ENCODE peak calls at places on chromosomes 3 and 15, in five cellular contexts. Y, D, W, F and P are unnamed samples.

GRCh38 chr3:114553949-114554593 is 260.2 kb downstream of the TIGIT start:
- DNase-seq in Y (no peak), D (no peak), W (no peak), F (no peak), P (no peak)

GRCh38 chr15:76994971-76995945 is at the start of gene PSTPIP1:
- DNase-seq in Y (peak; percentile 72), D (peak; percentile 73), W (no peak), F (peak; percentile 59), P (peak; percentile 92)

GRCh38 chr3:179716811-179717210 is 64.0 kb downstream of the USP13 start:
- DNase-seq in Y (no peak), D (no peak), W (no peak), F (no peak), P (no peak)

GRCh38 chr3:42301446-42302175 is 35.6 kb upstream of the CCK start:
- DNase-seq in Y (no peak), D (no peak), W (no peak), F (no peak), P (no peak)

GRCh38 chr3:46406786-46407611 is at the start of the genes CCR5AS and CCRL2:
- DNase-seq in Y (peak; percentile 12), D (peak; percentile 17), W (peak; percentile 55), F (peak; percentile 39), P (peak; percentile 89)

GRCh38 chr15:53716909-53717878 is 42.3 kb downstream of the WDR72 start:
- DNase-seq in Y (no peak), D (no peak), W (no peak), F (no peak), P (no peak)

GRCh38 chr15:79950247-79950646 is 20.7 kb downstream of the BCL2A1 start:
- DNase-seq in Y (no peak), D (no peak), W (no peak), F (no peak), P (no peak)

GRCh38 chr15:99014803-99015676 is 7.4 kb upstream of the PGPEP1L start:
- DNase-seq in Y (peak; percentile 13), D (no peak), W (peak; percentile 84), F (peak; percentile 17), P (peak; percentile 67)

GRCh38 chr3:14606663-14607339 is 44.8 kb upstream of the CCDC174 start:
- DNase-seq in Y (no peak), D (no peak), W (no peak), F (no peak), P (no peak)

GRCh38 chr3:71771126-71771525 is 13.8 kb downstream of the PROK2 start:
- DNase-seq in Y (no peak), D (no peak), W (no peak), F (no peak), P (no peak)

GRCh38 chr15:81092559-81092902 is 41.5 kb upstream of the CFAP161 start:
- DNase-seq in Y (no peak), D (no peak), W (no peak), F (no peak), P (no peak)

GRCh38 chr3:146280859-146281258 is 30.0 kb upstream of the PLSCR4 start:
- DNase-seq in Y (no peak), D (no peak), W (no peak), F (no peak), P (no peak)

GRCh38 chr15:64247906-64248541 is 85.2 kb upstream of the PPIB start:
- DNase-seq in Y (no peak), D (no peak), W (no peak), F (no peak), P (no peak)